ENCODE peak calls at places on chromosomes 12 and 14, in seven cellular contexts. One of them, this sample, is unnamed. For H3K36me3 and H3K27me3, the result is how much of the 10 kb centered on the place peaks cover.

GRCh38 chr12:104790296-104791125 is 167.6 kb downstream of the SLC41A2 start:
- DNase-seq in BE2C: peak
- DNase-seq in endodermal cell: peak
- DNase-seq in lower lobe of right lung: peak
- DNase-seq in body of pancreas: peak
- DNase-seq in psoas muscle: peak
- DNase-seq in fibroblast of lung: no peak
- DNase-seq in this sample: peak

GRCh38 chr14:75341639-75342038 is 63.0 kb downstream of the FOS start:
- DNase-seq in BE2C: no peak
- DNase-seq in endodermal cell: no peak
- DNase-seq in lower lobe of right lung: no peak
- DNase-seq in body of pancreas: peak
- DNase-seq in psoas muscle: no peak
- DNase-seq in fibroblast of lung: no peak
- DNase-seq in this sample: no peak

GRCh38 chr12:130027798-130028197 is 124.0 kb upstream of the TMEM132D start:
- DNase-seq in BE2C: no peak
- DNase-seq in endodermal cell: no peak
- DNase-seq in lower lobe of right lung: no peak
- DNase-seq in body of pancreas: no peak
- DNase-seq in psoas muscle: no peak
- DNase-seq in fibroblast of lung: no peak
- DNase-seq in this sample: no peak

GRCh38 chr14:72434856-72435255 is 459.0 kb downstream of the DPF3 start:
- DNase-seq in BE2C: no peak
- DNase-seq in endodermal cell: no peak
- DNase-seq in lower lobe of right lung: no peak
- DNase-seq in body of pancreas: no peak
- DNase-seq in psoas muscle: no peak
- DNase-seq in fibroblast of lung: no peak
- DNase-seq in this sample: no peak

GRCh38 chr12:105508096-105508495 is 177.6 kb downstream of the C12orf75 start:
- DNase-seq in BE2C: no peak
- DNase-seq in endodermal cell: no peak
- DNase-seq in lower lobe of right lung: no peak
- DNase-seq in body of pancreas: no peak
- DNase-seq in psoas muscle: no peak
- DNase-seq in fibroblast of lung: no peak
- DNase-seq in this sample: no peak

GRCh38 chr12:108649668-108650067 is 16.0 kb upstream of the SELPLG start:
- DNase-seq in BE2C: no peak
- DNase-seq in endodermal cell: peak
- DNase-seq in lower lobe of right lung: no peak
- DNase-seq in body of pancreas: no peak
- DNase-seq in psoas muscle: no peak
- DNase-seq in fibroblast of lung: peak
- DNase-seq in this sample: no peak

GRCh38 chr12:53696285-53696654 is 20.4 kb upstream of the ATP5MC2 start:
- DNase-seq in BE2C: peak
- DNase-seq in endodermal cell: peak
- DNase-seq in lower lobe of right lung: peak
- DNase-seq in body of pancreas: peak
- DNase-seq in psoas muscle: no peak
- DNase-seq in fibroblast of lung: peak
- DNase-seq in this sample: peak

GRCh38 chr12:113086249-113087164 is 30.0 kb downstream of the DTX1 start:
- DNase-seq in BE2C: no peak
- DNase-seq in endodermal cell: peak
- DNase-seq in lower lobe of right lung: no peak
- DNase-seq in body of pancreas: peak
- DNase-seq in psoas muscle: no peak
- DNase-seq in fibroblast of lung: no peak
- DNase-seq in this sample: peak

GRCh38 chr14:31583043-31583442 is 21.8 kb downstream of the NUBPL start:
- DNase-seq in BE2C: no peak
- DNase-seq in endodermal cell: no peak
- DNase-seq in lower lobe of right lung: no peak
- DNase-seq in body of pancreas: no peak
- DNase-seq in psoas muscle: no peak
- DNase-seq in fibroblast of lung: no peak
- DNase-seq in this sample: no peak

GRCh38 chr12:69039881-69040280 is 106.9 kb upstream of the CPM start:
- DNase-seq in BE2C: no peak
- DNase-seq in endodermal cell: no peak
- DNase-seq in lower lobe of right lung: no peak
- DNase-seq in body of pancreas: no peak
- DNase-seq in psoas muscle: no peak
- DNase-seq in fibroblast of lung: no peak
- DNase-seq in this sample: no peak

GRCh38 chr12:71469235-71469873 is 29.8 kb downstream of the LGR5 start:
- DNase-seq in BE2C: peak
- DNase-seq in endodermal cell: peak
- DNase-seq in lower lobe of right lung: no peak
- DNase-seq in body of pancreas: no peak
- DNase-seq in psoas muscle: no peak
- DNase-seq in fibroblast of lung: peak
- DNase-seq in this sample: no peak

GRCh38 chr14:81315344-81315743 is 84.8 kb downstream of the STON2 start:
- DNase-seq in BE2C: no peak
- DNase-seq in endodermal cell: peak
- DNase-seq in lower lobe of right lung: no peak
- DNase-seq in body of pancreas: no peak
- DNase-seq in psoas muscle: no peak
- DNase-seq in fibroblast of lung: peak
- DNase-seq in this sample: peak

GRCh38 chr14:33704486-33704885 is 246.4 kb downstream of the EGLN3 start:
- DNase-seq in BE2C: no peak
- DNase-seq in endodermal cell: no peak
- DNase-seq in lower lobe of right lung: no peak
- DNase-seq in body of pancreas: no peak
- DNase-seq in psoas muscle: no peak
- DNase-seq in fibroblast of lung: no peak
- DNase-seq in this sample: no peak

GRCh38 chr14:63650336-63650952 is 8.8 kb upstream of the WDR89 start:
- DNase-seq in BE2C: no peak
- DNase-seq in endodermal cell: no peak
- DNase-seq in lower lobe of right lung: peak
- DNase-seq in body of pancreas: peak
- DNase-seq in psoas muscle: no peak
- DNase-seq in fibroblast of lung: no peak
- DNase-seq in this sample: no peak

GRCh38 chr12:123269395-123269892 is 2.2 kb downstream of the CDK2AP1 start:
- DNase-seq in BE2C: peak
- DNase-seq in endodermal cell: peak
- DNase-seq in lower lobe of right lung: peak
- DNase-seq in body of pancreas: peak
- DNase-seq in psoas muscle: peak
- DNase-seq in fibroblast of lung: peak
- DNase-seq in this sample: peak

GRCh38 chr12:84038241-84038640 is 874.4 kb downstream of the SLC6A15 start:
- DNase-seq in BE2C: peak
- DNase-seq in endodermal cell: peak
- DNase-seq in lower lobe of right lung: no peak
- DNase-seq in body of pancreas: no peak
- DNase-seq in psoas muscle: no peak
- DNase-seq in fibroblast of lung: peak
- DNase-seq in this sample: peak

GRCh38 chr14:51093371-51094281 is 1.3 kb downstream of the TRIM9 start:
- DNase-seq in BE2C: peak
- DNase-seq in endodermal cell: peak
- DNase-seq in lower lobe of right lung: no peak
- DNase-seq in body of pancreas: peak
- DNase-seq in psoas muscle: no peak
- DNase-seq in fibroblast of lung: peak
- DNase-seq in this sample: peak

GRCh38 chr12:105084251-105085250 is at the start of gene ALDH1L2:
- DNase-seq in BE2C: peak
- DNase-seq in endodermal cell: peak
- DNase-seq in lower lobe of right lung: peak
- DNase-seq in body of pancreas: peak
- DNase-seq in psoas muscle: peak
- DNase-seq in fibroblast of lung: peak
- DNase-seq in this sample: peak

GRCh38 chr12:42039146-42039545 is 105.5 kb downstream of the GXYLT1 start:
- DNase-seq in BE2C: no peak
- DNase-seq in endodermal cell: no peak
- DNase-seq in lower lobe of right lung: no peak
- DNase-seq in body of pancreas: no peak
- DNase-seq in psoas muscle: no peak
- DNase-seq in fibroblast of lung: peak
- DNase-seq in this sample: peak

GRCh38 chr12:49028666-49029275 is 10.2 kb upstream of the PRKAG1 start:
- DNase-seq in BE2C: no peak
- DNase-seq in endodermal cell: no peak
- DNase-seq in lower lobe of right lung: no peak
- DNase-seq in body of pancreas: no peak
- DNase-seq in psoas muscle: no peak
- DNase-seq in fibroblast of lung: no peak
- DNase-seq in this sample: peak

GRCh38 chr12:49025463-49025862 is 6.9 kb upstream of the PRKAG1 start:
- DNase-seq in BE2C: no peak
- DNase-seq in endodermal cell: no peak
- DNase-seq in lower lobe of right lung: no peak
- DNase-seq in body of pancreas: no peak
- DNase-seq in psoas muscle: no peak
- DNase-seq in fibroblast of lung: no peak
- DNase-seq in this sample: no peak

GRCh38 chr12:49027846-49028245 is 9.3 kb upstream of the PRKAG1 start:
- DNase-seq in BE2C: no peak
- DNase-seq in endodermal cell: no peak
- DNase-seq in lower lobe of right lung: no peak
- DNase-seq in body of pancreas: no peak
- DNase-seq in psoas muscle: no peak
- DNase-seq in fibroblast of lung: no peak
- DNase-seq in this sample: peak

GRCh38 chr12:49026101-49026500 is 7.5 kb upstream of the PRKAG1 start:
- DNase-seq in BE2C: no peak
- DNase-seq in endodermal cell: no peak
- DNase-seq in lower lobe of right lung: no peak
- DNase-seq in body of pancreas: no peak
- DNase-seq in psoas muscle: no peak
- DNase-seq in fibroblast of lung: no peak
- DNase-seq in this sample: peak

DNA sequence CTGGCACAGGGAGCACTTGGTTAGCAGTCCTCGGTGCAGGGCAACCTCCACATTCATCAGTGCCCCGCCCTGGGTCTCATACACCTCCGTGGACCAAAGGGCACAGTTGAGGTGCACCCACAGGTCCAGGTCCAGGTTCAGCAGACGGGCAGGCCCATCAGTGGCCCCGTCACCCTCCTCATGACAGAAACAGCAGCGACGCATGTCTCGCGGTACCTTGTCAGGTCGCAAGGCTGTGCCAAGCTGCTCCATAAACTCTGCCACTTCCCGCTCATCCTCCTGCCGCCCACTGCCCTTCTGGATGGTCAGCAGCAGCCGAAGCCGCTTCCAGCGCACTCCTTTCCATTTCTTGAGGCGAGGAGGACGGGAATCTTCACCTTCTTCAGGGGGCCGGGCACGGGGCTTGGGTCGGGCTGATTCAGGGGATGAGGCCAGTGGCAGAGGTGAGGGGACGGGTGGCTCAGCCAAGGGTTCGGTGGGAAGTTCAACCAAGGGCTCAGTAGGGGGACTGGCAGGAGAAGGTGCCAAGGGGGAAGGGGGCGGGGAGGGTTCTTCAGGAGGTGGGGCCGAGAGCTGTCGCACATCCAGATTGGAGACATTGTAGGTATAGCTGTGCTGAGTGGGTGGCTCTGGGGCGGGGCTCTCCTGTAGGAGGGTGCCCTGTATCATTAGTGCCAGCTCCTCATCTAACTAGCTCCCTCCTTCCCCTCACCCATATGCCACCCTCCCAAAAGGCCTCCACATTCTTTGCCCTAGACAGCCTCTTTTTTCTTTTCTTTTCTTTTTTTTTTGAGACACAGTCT is 8.3 kb upstream of the PRKAG1 start:
- DNase-seq in BE2C: no peak
- DNase-seq in endodermal cell: no peak
- DNase-seq in lower lobe of right lung: no peak
- DNase-seq in body of pancreas: no peak
- DNase-seq in psoas muscle: peak
- DNase-seq in fibroblast of lung: no peak
- DNase-seq in this sample: peak
- H3K36me3 ChIP-seq in BE2C: half or more
- H3K36me3 ChIP-seq in endodermal cell: half or more
- H3K36me3 ChIP-seq in lower lobe of right lung: half or more
- H3K36me3 ChIP-seq in body of pancreas: under half
- H3K36me3 ChIP-seq in psoas muscle: half or more
- H3K36me3 ChIP-seq in fibroblast of lung: under half
- H3K36me3 ChIP-seq in this sample: half or more

DNA sequence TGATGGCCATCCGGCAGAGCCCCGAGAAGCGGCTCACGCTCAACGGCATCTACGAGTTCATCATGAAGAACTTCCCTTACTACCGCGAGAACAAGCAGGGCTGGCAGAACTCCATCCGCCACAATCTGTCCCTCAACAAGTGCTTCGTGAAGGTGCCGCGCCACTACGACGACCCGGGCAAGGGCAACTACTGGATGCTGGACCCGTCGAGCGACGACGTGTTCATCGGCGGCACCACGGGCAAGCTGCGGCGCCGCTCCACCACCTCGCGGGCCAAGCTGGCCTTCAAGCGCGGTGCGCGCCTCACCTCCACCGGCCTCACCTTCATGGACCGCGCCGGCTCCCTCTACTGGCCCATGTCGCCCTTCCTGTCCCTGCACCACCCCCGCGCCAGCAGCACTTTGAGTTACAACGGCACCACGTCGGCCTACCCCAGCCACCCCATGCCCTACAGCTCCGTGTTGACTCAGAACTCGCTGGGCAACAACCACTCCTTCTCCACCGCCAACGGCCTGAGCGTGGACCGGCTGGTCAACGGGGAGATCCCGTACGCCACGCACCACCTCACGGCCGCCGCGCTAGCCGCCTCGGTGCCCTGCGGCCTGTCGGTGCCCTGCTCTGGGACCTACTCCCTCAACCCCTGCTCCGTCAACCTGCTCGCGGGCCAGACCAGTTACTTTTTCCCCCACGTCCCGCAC is 1.4 kb downstream of the FOXG1 start:
- DNase-seq in BE2C: no peak
- DNase-seq in endodermal cell: peak
- DNase-seq in lower lobe of right lung: no peak
- DNase-seq in body of pancreas: no peak
- DNase-seq in psoas muscle: no peak
- DNase-seq in fibroblast of lung: no peak
- DNase-seq in this sample: peak
- H3K4me3 ChIP-seq in BE2C: no peak
- H3K4me3 ChIP-seq in endodermal cell: peak
- H3K4me3 ChIP-seq in lower lobe of right lung: no peak
- H3K4me3 ChIP-seq in body of pancreas: no peak
- H3K4me3 ChIP-seq in psoas muscle: no peak
- H3K4me3 ChIP-seq in fibroblast of lung: no peak
- H3K4me3 ChIP-seq in this sample: peak

GRCh38 chr12:4934651-4935050 is 24.9 kb downstream of the KCNA1 start:
- DNase-seq in BE2C: no peak
- DNase-seq in endodermal cell: no peak
- DNase-seq in lower lobe of right lung: no peak
- DNase-seq in body of pancreas: no peak
- DNase-seq in psoas muscle: no peak
- DNase-seq in fibroblast of lung: peak
- DNase-seq in this sample: no peak
- H3K27me3 ChIP-seq in BE2C: under half
- H3K27me3 ChIP-seq in endodermal cell: half or more
- H3K27me3 ChIP-seq in lower lobe of right lung: under half
- H3K27me3 ChIP-seq in body of pancreas: under half
- H3K27me3 ChIP-seq in psoas muscle: under half
- H3K27me3 ChIP-seq in fibroblast of lung: under half
- H3K27me3 ChIP-seq in this sample: under half

GRCh38 chr12:121404734-121405133 is 4.8 kb downstream of the RNF34 start:
- DNase-seq in BE2C: peak
- DNase-seq in endodermal cell: no peak
- DNase-seq in lower lobe of right lung: no peak
- DNase-seq in body of pancreas: peak
- DNase-seq in psoas muscle: no peak
- DNase-seq in fibroblast of lung: no peak
- DNase-seq in this sample: no peak
- H3K36me3 ChIP-seq in BE2C: under half
- H3K36me3 ChIP-seq in endodermal cell: half or more
- H3K36me3 ChIP-seq in lower lobe of right lung: under half
- H3K36me3 ChIP-seq in body of pancreas: under half
- H3K36me3 ChIP-seq in psoas muscle: under half
- H3K36me3 ChIP-seq in fibroblast of lung: under half
- H3K36me3 ChIP-seq in this sample: under half